ENCODE peak calls at places on chromosomes 1 and 21, in seven cellular contexts. L is K562, Q is foreskin fibroblast, Y is breast epithelium, I is MM.1S, J is fibroblast of pulmonary artery, H is GM23338. V is an unnamed sample.

GRCh38 chr21:44982558-44983244 is 42.9 kb downstream of the SLX9 start:
- DNase-seq in L (no peak), Q (peak), Y (no peak), I (no peak), J (peak), H (no peak), V (no peak)

GRCh38 chr1:172997941-172998361 is 52.8 kb downstream of the TNFSF18 start:
- DNase-seq in L (no peak), Q (peak), Y (no peak), I (no peak), J (peak), H (no peak), V (no peak)

GRCh38 chr1:18725231-18725895 is 94.7 kb downstream of the PAX7 start:
- DNase-seq in L (no peak), Q (no peak), Y (no peak), I (no peak), J (no peak), H (peak), V (no peak)

GRCh38 chr1:49102752-49103151 is 326.1 kb upstream of the BEND5 start:
- DNase-seq in L (no peak), Q (peak), Y (no peak), I (peak), J (peak), H (no peak), V (no peak)

GRCh38 chr1:11842154-11843041 is 5.2 kb downstream of the NPPA start:
- DNase-seq in L (peak), Q (no peak), Y (no peak), I (no peak), J (peak), H (no peak), V (no peak)

GRCh38 chr1:67559222-67559700 is 125.7 kb upstream of the GADD45A start:
- DNase-seq in L (peak), Q (peak), Y (peak), I (no peak), J (peak), H (peak), V (no peak)

GRCh38 chr1:3195966-3196515 is 127.0 kb downstream of the PRDM16 start:
- DNase-seq in L (no peak), Q (no peak), Y (no peak), I (no peak), J (no peak), H (no peak), V (no peak)

GRCh38 chr21:38920631-38921398 is 115.1 kb downstream of the ETS2 start:
- DNase-seq in L (no peak), Q (peak), Y (no peak), I (no peak), J (peak), H (no peak), V (no peak)

GRCh38 chr1:114854693-114855320 is at the start of gene SYCP1:
- DNase-seq in L (no peak), Q (peak), Y (no peak), I (no peak), J (no peak), H (peak), V (no peak)

GRCh38 chr1:55670331-55671082 is 455.3 kb upstream of the USP24 start:
- DNase-seq in L (no peak), Q (peak), Y (no peak), I (no peak), J (no peak), H (no peak), V (no peak)

GRCh38 chr1:36937371-36937770 is 96.9 kb downstream of the GRIK3 start:
- DNase-seq in L (no peak), Q (no peak), Y (no peak), I (no peak), J (no peak), H (no peak), V (no peak)

GRCh38 chr1:87335175-87335992 is 6.7 kb downstream of the LMO4 start:
- DNase-seq in L (peak), Q (peak), Y (peak), I (peak), J (peak), H (peak), V (no peak)
- TF ChIP-seq CTCF in L (peak), Q (no peak), Y (peak), I (no peak), J (no peak), H (no peak), V (no peak)

DNA sequence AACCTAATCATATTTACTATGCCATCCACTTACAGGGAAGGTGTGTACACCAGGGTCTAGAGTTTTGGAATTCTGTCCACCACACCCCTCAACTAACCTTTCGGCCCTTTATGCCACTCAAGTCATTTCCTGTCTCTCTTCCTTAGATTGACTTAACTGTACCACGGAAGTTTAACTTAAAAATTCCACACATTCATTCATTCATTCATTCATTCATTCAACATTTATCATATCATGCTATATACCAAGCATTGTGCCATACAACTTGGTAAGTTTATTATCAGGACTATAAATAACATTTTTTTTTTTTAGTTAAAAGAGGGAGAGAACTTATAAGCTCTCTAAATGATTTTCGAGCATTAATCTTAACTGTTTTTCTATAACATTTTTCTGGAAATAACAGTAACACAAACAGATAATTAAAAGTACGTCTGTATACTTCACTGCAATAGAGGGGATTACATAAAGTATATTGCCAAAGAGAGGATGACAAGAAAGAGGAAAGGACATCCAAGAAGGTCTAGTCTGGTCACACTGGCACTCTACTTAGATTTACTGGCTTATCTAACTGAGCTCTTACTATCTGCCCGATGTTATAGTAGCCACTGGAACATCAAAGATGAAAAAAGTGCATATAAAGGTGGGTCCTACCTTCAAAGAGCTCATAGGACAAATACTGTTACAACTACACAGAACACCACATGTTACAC is 243.7 kb downstream of the PBX1 start:
- DNase-seq in L (no peak), Q (no peak), Y (no peak), I (no peak), J (no peak), H (no peak), V (no peak)
- TF ChIP-seq CTCF in L (no peak), Q (no peak), Y (no peak), I (no peak), J (no peak), H (no peak), V (no peak)

GRCh38 chr1:41240806-41241747 is 1.0 kb downstream of the SCMH1 start:
- DNase-seq in L (no peak), Q (peak), Y (peak), I (peak), J (peak), H (peak), V (no peak)

GRCh38 chr1:41236781-41237180 is 5.3 kb downstream of the SCMH1 start:
- DNase-seq in L (no peak), Q (no peak), Y (no peak), I (no peak), J (no peak), H (no peak), V (no peak)

GRCh38 chr1:41239988-41240610 is 2.0 kb downstream of the SCMH1 start:
- DNase-seq in L (no peak), Q (peak), Y (no peak), I (peak), J (peak), H (no peak), V (no peak)

GRCh38 chr1:41235893-41236292 is 6.2 kb downstream of the SCMH1 start:
- DNase-seq in L (no peak), Q (no peak), Y (no peak), I (no peak), J (no peak), H (no peak), V (no peak)

GRCh38 chr1:41238311-41239094 is 3.6 kb downstream of the SCMH1 start:
- DNase-seq in L (peak), Q (peak), Y (no peak), I (no peak), J (no peak), H (no peak), V (no peak)
- TF ChIP-seq CTCF in L (no peak), Q (no peak), Y (no peak), I (no peak), J (no peak), H (no peak), V (no peak)

GRCh38 chr1:180248731-180249681 is 18.9 kb downstream of the LHX4 start:
- DNase-seq in L (peak), Q (no peak), Y (no peak), I (no peak), J (no peak), H (peak), V (no peak)
- TF ChIP-seq CTCF in L (peak), Q (no peak), Y (no peak), I (peak), J (peak), H (peak), V (no peak)

GRCh38 chr1:151713874-151714273 is 2.7 kb downstream of the CELF3 start:
- DNase-seq in L (no peak), Q (no peak), Y (no peak), I (no peak), J (no peak), H (no peak), V (no peak)

GRCh38 chr1:151716771-151717631 is at the start of gene CELF3:
- DNase-seq in L (peak), Q (peak), Y (no peak), I (peak), J (peak), H (peak), V (no peak)

GRCh38 chr1:151714820-151715725 is 1.5 kb downstream of the CELF3 start:
- DNase-seq in L (peak), Q (no peak), Y (no peak), I (no peak), J (no peak), H (peak), V (no peak)

GRCh38 chr1:151716405-151716762 is 219 bp downstream of the CELF3 start:
- DNase-seq in L (no peak), Q (no peak), Y (no peak), I (no peak), J (no peak), H (no peak), V (no peak)

GRCh38 chr1:151715726-151716404 is 738 bp downstream of the CELF3 start:
- DNase-seq in L (peak), Q (no peak), Y (no peak), I (no peak), J (no peak), H (peak), V (no peak)
- TF ChIP-seq CTCF in L (no peak), Q (no peak), Y (no peak), I (peak), J (no peak), H (peak), V (no peak)

DNA sequence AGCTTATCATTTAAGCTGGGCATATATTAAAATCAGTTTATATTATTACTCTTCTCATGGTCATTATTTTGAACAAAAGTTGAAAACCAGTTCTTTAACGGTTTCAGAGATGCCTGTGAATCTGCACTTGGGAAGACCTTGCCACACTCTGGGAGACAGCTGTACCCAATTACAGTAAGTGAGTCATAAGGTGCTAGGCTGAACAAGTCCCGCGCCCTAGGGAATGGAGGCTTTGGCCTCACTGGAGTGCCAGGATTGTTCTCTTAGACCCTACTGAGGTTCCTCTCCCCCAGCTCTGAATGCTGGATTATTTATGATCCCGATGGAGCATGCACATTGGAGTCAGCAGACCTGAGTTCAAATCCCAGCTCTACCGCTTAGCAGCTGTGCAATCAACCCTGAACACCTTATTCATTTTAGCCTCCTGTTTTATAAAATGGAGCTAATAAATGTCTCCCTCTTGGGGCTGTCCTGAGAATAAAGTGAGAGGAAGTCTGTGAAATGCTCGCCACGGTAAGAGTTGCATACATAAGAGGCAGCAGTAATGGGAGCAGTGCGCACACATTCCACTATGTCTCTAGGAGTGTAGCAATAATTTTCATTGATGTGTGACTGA is 266.2 kb downstream of the FOXD2 start:
- DNase-seq in L (peak), Q (peak), Y (no peak), I (no peak), J (peak), H (no peak), V (no peak)
- TF ChIP-seq CTCF in L (peak), Q (peak), Y (no peak), I (no peak), J (peak), H (peak), V (no peak)

GRCh38 chr1:119674835-119675289 is 26.8 kb upstream of the ZNF697 start:
- DNase-seq in L (peak), Q (peak), Y (no peak), I (no peak), J (peak), H (peak), V (no peak)

GRCh38 chr1:119674110-119674509 is 26.0 kb upstream of the ZNF697 start:
- DNase-seq in L (no peak), Q (peak), Y (peak), I (no peak), J (peak), H (peak), V (no peak)

GRCh38 chr1:119675349-119676343 is 27.6 kb upstream of the ZNF697 start:
- DNase-seq in L (peak), Q (peak), Y (peak), I (peak), J (peak), H (peak), V (peak)

GRCh38 chr1:119679223-119679622 is 31.2 kb upstream of the ZNF697 start:
- DNase-seq in L (no peak), Q (no peak), Y (no peak), I (no peak), J (no peak), H (peak), V (no peak)

DNA sequence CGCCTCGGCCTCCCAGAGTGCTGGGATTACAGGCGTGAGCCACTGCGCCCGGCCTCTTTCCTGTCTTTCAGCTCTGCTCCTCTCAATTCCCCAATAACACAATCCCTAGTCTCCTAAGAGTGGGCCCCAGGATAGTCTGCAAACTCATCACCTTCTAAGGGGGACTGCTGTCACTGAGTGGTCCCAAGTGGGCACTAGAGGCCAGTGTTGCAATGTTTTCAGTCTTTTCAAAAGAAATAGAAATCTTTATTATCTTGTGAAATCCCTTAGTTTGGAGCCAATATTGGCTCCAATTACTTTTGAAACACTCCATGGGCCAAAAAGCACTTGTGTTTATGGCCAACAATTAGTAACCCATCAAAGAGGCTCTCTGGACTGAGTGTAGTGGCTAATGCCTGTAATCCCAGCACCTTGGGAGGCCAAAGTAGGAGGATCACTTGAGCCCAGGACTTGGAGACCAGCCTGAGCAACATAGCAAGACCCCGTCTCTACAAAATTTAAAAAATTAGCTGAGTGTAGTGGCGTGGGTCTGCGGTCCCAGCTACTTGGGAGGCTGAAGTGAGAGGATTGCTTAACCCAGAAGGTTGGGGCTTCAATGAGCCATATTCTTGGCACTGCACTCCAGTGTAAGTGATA is 28.6 kb upstream of the ZNF697 start:
- DNase-seq in L (no peak), Q (no peak), Y (no peak), I (no peak), J (no peak), H (peak), V (no peak)
- TF ChIP-seq CTCF in L (peak), Q (no peak), Y (peak), I (no peak), J (peak), H (peak), V (no peak)